ENCODE peak calls at places on chromosomes 2 and 18, in four cellular contexts. R is heart right ventricle; M is CD4-positive, alpha-beta memory T cell; Q is PC-3. Y is an unnamed sample.

GRCh38 chr2:8669157-8669852 is 12.6 kb upstream of the ID2 start:
- DNase-seq in R (no peak), M (no peak), Q (no peak), Y (no peak)

GRCh38 chr18:8842506-8842905 is 137.2 kb downstream of the MTCL1 start:
- DNase-seq in R (no peak), M (no peak), Q (no peak), Y (no peak)

GRCh38 chr2:85541262-85541661 is 2.3 kb downstream of the MAT2A start:
- DNase-seq in R (no peak), M (no peak), Q (no peak), Y (no peak)

GRCh38 chr2:70132244-70133126 is 45.2 kb downstream of the PCBP1 start:
- DNase-seq in R (peak; percentile 61), M (peak; percentile 52), Q (peak; percentile 52), Y (peak; percentile 61)

GRCh38 chr2:201257381-201257940 is 2.9 kb upstream of the CASP8 start:
- DNase-seq in R (peak; percentile 11), M (peak; percentile 76), Q (no peak), Y (peak; percentile 76)

GRCh38 chr2:226905718-226906438 is 70.0 kb downstream of the RHBDD1 start:
- DNase-seq in R (no peak), M (no peak), Q (no peak), Y (no peak)

GRCh38 chr18:41695441-41695840 is 259.6 kb upstream of the PIK3C3 start:
- DNase-seq in R (no peak), M (no peak), Q (no peak), Y (no peak)

GRCh38 chr2:10332402-10333246 is 29.9 kb downstream of the HPCAL1 start:
- DNase-seq in R (no peak), M (no peak), Q (no peak), Y (no peak)

GRCh38 chr2:238518828-238519186 is 92.1 kb downstream of the ASB1 start:
- DNase-seq in R (no peak), M (no peak), Q (no peak), Y (no peak)

GRCh38 chr2:9998916-9999654 is 44.3 kb upstream of the KLF11 start:
- DNase-seq in R (no peak), M (no peak), Q (no peak), Y (no peak)

GRCh38 chr2:170740660-170741059 is 25.5 kb downstream of the SP5 start:
- DNase-seq in R (no peak), M (no peak), Q (no peak), Y (no peak)

GRCh38 chr2:99141110-99142108 is at the start of gene C2orf15:
- DNase-seq in R (peak; percentile 92), M (peak; percentile 98), Q (peak; percentile 93), Y (peak; percentile 93)

GRCh38 chr2:7709907-7710306 is 792.7 kb downstream of the RNF144A start:
- DNase-seq in R (no peak), M (no peak), Q (peak; percentile 37), Y (peak; percentile 60)

GRCh38 chr2:200259577-200259957 is 46.9 kb upstream of the SPATS2L start:
- DNase-seq in R (no peak), M (no peak), Q (peak; percentile 97), Y (peak; percentile 76)

GRCh38 chr2:153074207-153074606 is 355.8 kb downstream of the ARL6IP6 start:
- DNase-seq in R (no peak), M (no peak), Q (peak; percentile 5), Y (peak; percentile 59)

GRCh38 chr2:64853894-64854293 is 135.3 kb upstream of the SLC1A4 start:
- DNase-seq in R (no peak), M (no peak), Q (no peak), Y (no peak)

GRCh38 chr2:205727174-205727573 is 44.9 kb downstream of the NRP2 start:
- DNase-seq in R (no peak), M (no peak), Q (no peak), Y (no peak)
- H3K27me3 ChIP-seq in R (no peaks in the 10 kb centered on the region), M (no peaks in the 10 kb centered on the region), Q (no peaks in the 10 kb centered on the region), Y (no peaks in the 10 kb centered on the region)

DNA sequence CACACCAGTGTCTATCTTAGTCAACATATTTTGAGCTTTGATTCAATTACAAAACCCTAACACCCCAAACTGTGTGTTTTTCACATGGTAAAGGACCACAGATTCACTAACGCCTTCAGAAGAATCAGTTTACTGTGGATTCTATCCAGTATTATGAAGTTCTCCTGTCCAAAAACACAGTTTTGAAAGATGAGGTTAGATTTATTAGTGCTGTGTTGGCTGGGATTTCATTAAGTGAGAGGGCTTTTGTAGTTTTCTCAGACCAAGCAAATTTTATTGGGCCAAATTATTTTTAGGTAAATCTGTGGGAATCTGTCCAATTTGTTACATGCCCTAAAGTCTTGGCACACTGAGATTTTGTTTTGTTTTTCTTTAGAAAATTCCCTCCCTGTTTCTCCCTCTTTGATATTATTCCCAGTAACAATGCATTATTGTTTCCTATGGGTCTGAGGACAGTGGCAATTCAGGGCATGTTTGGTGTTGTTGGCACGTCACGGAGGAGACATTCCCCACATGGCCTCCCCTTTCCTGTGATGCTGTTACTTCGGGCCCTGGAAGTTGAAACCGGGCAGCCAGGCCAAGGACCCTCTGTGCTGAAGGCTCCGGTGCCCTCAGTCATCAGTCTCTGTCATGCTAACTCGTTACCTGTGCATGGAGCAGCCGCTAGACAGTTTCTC is 87.5 kb upstream of the ALKAL2 start:
- DNase-seq in R (no peak), M (no peak), Q (no peak), Y (no peak)
- H3K27ac ChIP-seq in R (no peak overlapping the region), M (no peak overlapping the region), Q (no peak overlapping the region), Y (no peak overlapping the region)

GRCh38 chr18:49621851-49622351 is 60.0 kb downstream of the LIPG start:
- DNase-seq in R (no peak), M (no peak), Q (no peak), Y (peak; percentile 41)
- H3K27me3 ChIP-seq in R (peaks cover 34% of the 10 kb centered on the region), M (no peaks in the 10 kb centered on the region), Q (no peaks in the 10 kb centered on the region), Y (no peaks in the 10 kb centered on the region)

GRCh38 chr18:13221821-13222220 is 3.3 kb downstream of the LDLRAD4 start:
- DNase-seq in R (peak; percentile 78), M (no peak), Q (no peak), Y (no peak)

GRCh38 chr18:13225261-13225660 is 6.7 kb downstream of the LDLRAD4 start:
- DNase-seq in R (no peak), M (no peak), Q (no peak), Y (no peak)

GRCh38 chr18:13222371-13223281 is 4.1 kb downstream of the LDLRAD4 start:
- DNase-seq in R (peak; percentile 79), M (no peak), Q (peak; percentile 23), Y (no peak)

GRCh38 chr18:13220326-13220991 is 1.9 kb downstream of the LDLRAD4 start:
- DNase-seq in R (peak; percentile 34), M (no peak), Q (no peak), Y (no peak)

GRCh38 chr18:13223341-13224148 is 5.0 kb downstream of the LDLRAD4 start:
- DNase-seq in R (peak; percentile 74), M (no peak), Q (no peak), Y (no peak)
- H3K27ac ChIP-seq in R (peak overlapping the region; percentile 97), M (no peak overlapping the region), Q (no peak overlapping the region), Y (no peak overlapping the region)

GRCh38 chr18:11572201-11572600 is 37.2 kb upstream of the SLC35G4 start:
- DNase-seq in R (no peak), M (no peak), Q (no peak), Y (no peak)
- H3K27me3 ChIP-seq in R (peaks cover 9% of the 10 kb centered on the region), M (no peaks in the 10 kb centered on the region), Q (peaks cover 87% of the 10 kb centered on the region), Y (peaks cover 3% of the 10 kb centered on the region)

DNA sequence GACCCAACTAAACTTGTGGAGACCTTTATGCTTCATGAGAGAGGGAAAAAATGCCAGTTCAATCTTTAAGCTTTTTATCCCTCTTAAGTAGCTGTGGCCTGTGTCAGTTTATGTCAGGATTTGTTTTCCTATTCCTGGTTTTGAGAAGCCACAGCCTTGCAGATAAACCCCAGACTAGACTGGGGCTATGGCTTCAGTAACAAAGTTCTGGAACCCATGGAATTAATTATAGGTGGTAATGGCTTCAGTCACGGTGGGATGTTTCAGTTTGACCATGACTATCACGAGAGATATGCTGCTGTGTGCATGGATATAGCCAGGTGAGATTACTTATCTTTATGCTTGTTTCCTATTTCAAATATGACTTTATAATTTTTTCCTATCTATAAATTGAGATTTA is 134.8 kb downstream of the RAPGEF4 start:
- DNase-seq in R (no peak), M (no peak), Q (no peak), Y (no peak)
- H3K27ac ChIP-seq in R (no peak overlapping the region), M (no peak overlapping the region), Q (no peak overlapping the region), Y (no peak overlapping the region)

DNA sequence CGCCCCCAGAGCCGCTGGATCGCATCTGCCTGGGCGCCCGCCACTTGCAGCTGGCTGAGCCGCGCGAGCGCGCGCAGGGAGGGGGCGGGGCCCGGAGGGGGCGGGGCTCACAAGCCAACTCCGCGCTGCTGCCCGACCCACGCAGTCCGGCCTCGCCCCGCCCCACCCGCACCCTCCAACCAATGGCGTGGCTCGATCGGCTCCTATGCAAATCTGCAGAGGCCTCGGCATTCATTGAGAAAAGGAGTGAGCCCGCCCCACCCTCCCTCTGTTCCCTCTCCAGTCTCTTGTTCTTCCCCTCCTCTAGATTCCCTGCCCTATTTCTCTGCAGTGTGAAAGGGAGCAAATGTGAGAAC is at the start of gene ALK:
- DNase-seq in R (peak; percentile 87), M (peak; percentile 11), Q (peak; percentile 93), Y (peak; percentile 61)
- H3K27me3 ChIP-seq in R (peaks cover 68% of the 10 kb centered on the region), M (peaks cover 27% of the 10 kb centered on the region), Q (peaks cover 11% of the 10 kb centered on the region), Y (peaks cover 57% of the 10 kb centered on the region)

DNA sequence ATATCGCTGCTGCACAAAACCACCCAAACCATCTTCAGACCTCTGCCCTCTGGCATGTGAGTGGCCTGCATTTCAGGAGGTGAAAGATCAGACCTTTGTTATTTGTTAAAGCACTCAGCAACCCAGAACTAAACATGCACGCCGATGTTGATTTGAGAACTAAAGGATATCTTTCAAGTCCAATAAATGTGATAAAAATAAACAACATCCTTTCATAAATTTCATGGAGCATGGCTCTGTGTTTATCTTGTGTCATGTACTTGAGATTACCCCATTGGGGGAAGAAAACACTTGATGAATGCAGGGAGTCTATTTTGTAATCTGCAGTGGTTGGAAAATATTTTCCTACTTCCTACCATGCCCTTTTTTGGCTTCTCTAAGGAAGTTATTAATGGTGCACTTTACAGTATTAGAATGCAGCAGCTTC is 70.8 kb upstream of the GATA6 start:
- DNase-seq in R (no peak), M (no peak), Q (no peak), Y (no peak)
- H3K27ac ChIP-seq in R (no peak overlapping the region), M (no peak overlapping the region), Q (no peak overlapping the region), Y (no peak overlapping the region)

GRCh38 chr2:71466301-71467179 is 13.2 kb downstream of the DYSF start:
- DNase-seq in R (peak; percentile 49), M (no peak), Q (peak; percentile 64), Y (no peak)

GRCh38 chr2:71465961-71466300 is 12.6 kb downstream of the DYSF start:
- DNase-seq in R (no peak), M (no peak), Q (no peak), Y (no peak)

GRCh38 chr2:71464389-71464788 is 11.0 kb downstream of the DYSF start:
- DNase-seq in R (no peak), M (no peak), Q (no peak), Y (no peak)

GRCh38 chr2:71467180-71467815 is 13.9 kb downstream of the DYSF start:
- DNase-seq in R (no peak), M (no peak), Q (no peak), Y (no peak)

DNA sequence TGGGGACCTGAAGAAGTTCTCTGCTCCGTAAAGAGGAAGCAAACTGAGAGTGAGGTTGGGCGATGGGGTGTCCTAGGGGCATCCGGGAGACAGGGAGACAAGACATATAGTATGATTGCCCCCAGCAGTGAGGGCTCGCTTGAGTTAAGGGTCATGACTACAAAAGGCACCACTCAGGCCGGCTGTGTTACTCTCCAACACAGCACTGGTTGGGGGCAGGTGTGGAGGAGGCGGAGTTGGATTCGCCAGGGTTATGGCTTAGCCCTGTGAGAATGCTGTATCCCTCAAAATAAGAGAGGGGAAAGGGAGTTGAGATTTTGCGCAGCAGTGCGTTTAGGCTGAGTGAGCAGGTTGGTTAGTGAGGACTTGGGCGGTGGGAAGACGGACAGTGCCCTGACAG is 12.0 kb downstream of the DYSF start:
- DNase-seq in R (no peak), M (no peak), Q (no peak), Y (no peak)
- H3K27me3 ChIP-seq in R (no peaks in the 10 kb centered on the region), M (peaks cover 9% of the 10 kb centered on the region), Q (no peaks in the 10 kb centered on the region), Y (peaks cover 66% of the 10 kb centered on the region)

Y was measured in foreskin keratinocyte.